ENCODE peak calls at places on chromosomes 12 and 14, in six cellular contexts. U is tibial nerve, T is body of pancreas, Q is SK-N-SH, V is thoracic aorta, L is brain microvascular endothelial cell. W is an unnamed sample. For H3K36me3, the result is how much of the 10 kb centered on the place peaks cover.

GRCh38 chr12:6970096-6970527 is 352 bp downstream of the PHB2 start:
- DNase-seq in U (no peak), T (peak), Q (no peak), V (no peak), L (no peak), W (no peak)

GRCh38 chr12:130031571-130032189 is 127.9 kb upstream of the TMEM132D start:
- DNase-seq in U (no peak), T (peak), Q (peak), V (no peak), L (peak), W (peak)

GRCh38 chr14:60349663-60350365 is 100.8 kb downstream of the PPM1A start:
- DNase-seq in U (no peak), T (peak), Q (peak), V (no peak), L (peak), W (peak)

GRCh38 chr14:100078997-100079561 is 13.9 kb downstream of the EVL start:
- DNase-seq in U (no peak), T (no peak), Q (peak), V (no peak), L (peak), W (peak)

GRCh38 chr12:91406920-91407341 is 224.3 kb upstream of the DCN start:
- DNase-seq in U (no peak), T (no peak), Q (no peak), V (no peak), L (peak), W (no peak)

GRCh38 chr12:65656904-65657351 is 167.4 kb upstream of the HMGA2 start:
- DNase-seq in U (no peak), T (no peak), Q (no peak), V (no peak), L (peak), W (no peak)

GRCh38 chr12:48810817-48811453 is 7.4 kb upstream of the CACNB3 start:
- DNase-seq in U (no peak), T (no peak), Q (no peak), V (no peak), L (peak), W (no peak)

GRCh38 chr14:30223385-30223785 is 295.7 kb upstream of the PRKD1 start:
- DNase-seq in U (peak), T (peak), Q (no peak), V (peak), L (peak), W (peak)

GRCh38 chr14:22332671-22333407 is 256.2 kb downstream of the DAD1 start:
- DNase-seq in U (no peak), T (no peak), Q (no peak), V (no peak), L (no peak), W (no peak)

GRCh38 chr12:57449375-57449774 is 5.7 kb upstream of the INHBE start:
- DNase-seq in U (no peak), T (no peak), Q (no peak), V (no peak), L (no peak), W (no peak)

GRCh38 chr12:107523760-107524558 is 161.6 kb upstream of the PWP1 start:
- DNase-seq in U (no peak), T (no peak), Q (no peak), V (no peak), L (no peak), W (no peak)

GRCh38 chr12:121132601-121133481 is at the start of gene P2RX7:
- DNase-seq in U (peak), T (peak), Q (peak), V (peak), L (peak), W (peak)

GRCh38 chr14:98408024-98408555 is 863.9 kb downstream of the BCL11B start:
- DNase-seq in U (no peak), T (no peak), Q (no peak), V (no peak), L (no peak), W (no peak)

GRCh38 chr14:53870997-53871396 is 85.6 kb downstream of the BMP4 start:
- DNase-seq in U (no peak), T (no peak), Q (no peak), V (no peak), L (no peak), W (no peak)

GRCh38 chr12:21828779-21829178 is 54.3 kb upstream of the KCNJ8 start:
- DNase-seq in U (no peak), T (peak), Q (no peak), V (no peak), L (no peak), W (no peak)

GRCh38 chr12:119659289-119659897 is 8.5 kb upstream of the PRKAB1 start:
- DNase-seq in U (no peak), T (peak), Q (peak), V (no peak), L (peak), W (peak)

GRCh38 chr12:131894981-131895639 is 688 bp downstream of the ULK1 start:
- DNase-seq in U (no peak), T (no peak), Q (peak), V (no peak), L (no peak), W (peak)

GRCh38 chr14:49962616-49963015 is 69.7 kb downstream of the ARF6 start:
- DNase-seq in U (no peak), T (no peak), Q (no peak), V (no peak), L (no peak), W (no peak)

GRCh38 chr14:91241848-91242247 is 2.7 kb downstream of the GPR68 start:
- DNase-seq in U (no peak), T (no peak), Q (no peak), V (no peak), L (no peak), W (no peak)

GRCh38 chr12:2359725-2360629 is 307.2 kb downstream of the CACNA1C start:
- DNase-seq in U (no peak), T (no peak), Q (no peak), V (no peak), L (no peak), W (no peak)

GRCh38 chr12:93256258-93256969 is 121.3 kb upstream of the NUDT4 start:
- DNase-seq in U (no peak), T (no peak), Q (no peak), V (no peak), L (no peak), W (no peak)

GRCh38 chr14:97946291-97946690 is 1149.1 kb downstream of the VRK1 start:
- DNase-seq in U (no peak), T (no peak), Q (no peak), V (no peak), L (no peak), W (no peak)

GRCh38 chr12:14403711-14404164 is 38.3 kb downstream of the ATF7IP start:
- DNase-seq in U (no peak), T (no peak), Q (peak), V (no peak), L (peak), W (peak)

GRCh38 chr14:105086833-105087307 is 21.6 kb upstream of the GPR132 start:
- DNase-seq in U (peak), T (peak), Q (peak), V (no peak), L (peak), W (peak)

GRCh38 chr14:21268612-21269251 is 510 bp downstream of the HNRNPC start:
- DNase-seq in U (no peak), T (peak), Q (no peak), V (no peak), L (peak), W (peak)

GRCh38 chr14:104998801-104999200 is 13.2 kb downstream of the CLBA1 start:
- DNase-seq in U (no peak), T (no peak), Q (no peak), V (no peak), L (no peak), W (no peak)

GRCh38 chr12:116280590-116281290 is 3.2 kb upstream of the MED13L start:
- DNase-seq in U (no peak), T (no peak), Q (no peak), V (no peak), L (no peak), W (no peak)

GRCh38 chr14:50733479-50733878 is 65.4 kb upstream of the SAV1 start:
- DNase-seq in U (no peak), T (no peak), Q (no peak), V (no peak), L (no peak), W (no peak)

GRCh38 chr12:106058256-106059182 is 80.2 kb downstream of the NUAK1 start:
- DNase-seq in U (no peak), T (no peak), Q (no peak), V (no peak), L (peak), W (no peak)

GRCh38 chr14:81408595-81408994 is 8.5 kb upstream of the STON2 start:
- DNase-seq in U (no peak), T (no peak), Q (no peak), V (no peak), L (no peak), W (no peak)

GRCh38 chr14:19974844-19975243 is 547 bp upstream of the OR4K15 start:
- DNase-seq in U (no peak), T (no peak), Q (no peak), V (no peak), L (no peak), W (no peak)

GRCh38 chr12:48973992-48974673 is 2.6 kb upstream of the WNT10B start:
- DNase-seq in U (peak), T (peak), Q (peak), V (no peak), L (peak), W (peak)

GRCh38 chr12:116236986-116237385 is 40.5 kb downstream of the MED13L start:
- DNase-seq in U (no peak), T (no peak), Q (no peak), V (no peak), L (no peak), W (peak)

GRCh38 chr12:31783996-31784645 is 55.3 kb upstream of the AMN1 start:
- DNase-seq in U (no peak), T (no peak), Q (no peak), V (no peak), L (no peak), W (no peak)

GRCh38 chr12:39505025-39505424 is 62.1 kb upstream of the KIF21A start:
- DNase-seq in U (no peak), T (no peak), Q (no peak), V (no peak), L (peak), W (no peak)

GRCh38 chr12:2691340-2692111 is 103.2 kb upstream of the FKBP4 start:
- DNase-seq in U (no peak), T (no peak), Q (no peak), V (no peak), L (no peak), W (no peak)

GRCh38 chr12:119669744-119670472 is 2.0 kb downstream of the PRKAB1 start:
- DNase-seq in U (no peak), T (peak), Q (no peak), V (no peak), L (no peak), W (no peak)

GRCh38 chr14:25757364-25757763 is 707.4 kb upstream of the STXBP6 start:
- DNase-seq in U (no peak), T (no peak), Q (no peak), V (no peak), L (no peak), W (no peak)

GRCh38 chr14:36443374-36443773 is 76.7 kb downstream of the NKX2-1 start:
- DNase-seq in U (no peak), T (no peak), Q (no peak), V (no peak), L (no peak), W (no peak)

GRCh38 chr14:103657466-103657865 is 28.5 kb downstream of the KLC1 start:
- DNase-seq in U (no peak), T (no peak), Q (no peak), V (no peak), L (peak), W (no peak)
- H3K36me3 ChIP-seq in U (under half), T (under half), Q (half or more), V (half or more), L (half or more), W (half or more)

GRCh38 chr14:103066399-103066798 is 9.1 kb upstream of the CDC42BPB start:
- DNase-seq in U (no peak), T (peak), Q (no peak), V (no peak), L (no peak), W (no peak)
- H3K36me3 ChIP-seq in U (under half), T (under half), Q (under half), V (under half), L (under half), W (under half)

GRCh38 chr12:113003631-113004030 is 25.3 kb downstream of the OAS2 start:
- DNase-seq in U (no peak), T (no peak), Q (peak), V (no peak), L (no peak), W (peak)

GRCh38 chr12:113002676-113003075 is 24.4 kb downstream of the OAS2 start:
- DNase-seq in U (no peak), T (no peak), Q (no peak), V (no peak), L (no peak), W (no peak)

GRCh38 chr12:113000433-113000832 is 22.1 kb downstream of the OAS2 start:
- DNase-seq in U (no peak), T (no peak), Q (no peak), V (no peak), L (no peak), W (no peak)

GRCh38 chr12:112998997-112999767 is 20.9 kb downstream of the OAS2 start:
- DNase-seq in U (no peak), T (no peak), Q (no peak), V (no peak), L (no peak), W (no peak)

GRCh38 chr12:113002155-113002554 is 23.8 kb downstream of the OAS2 start:
- DNase-seq in U (no peak), T (peak), Q (no peak), V (no peak), L (no peak), W (no peak)
- H3K36me3 ChIP-seq in U (under half), T (under half), Q (under half), V (under half), L (under half), W (under half)

DNA sequence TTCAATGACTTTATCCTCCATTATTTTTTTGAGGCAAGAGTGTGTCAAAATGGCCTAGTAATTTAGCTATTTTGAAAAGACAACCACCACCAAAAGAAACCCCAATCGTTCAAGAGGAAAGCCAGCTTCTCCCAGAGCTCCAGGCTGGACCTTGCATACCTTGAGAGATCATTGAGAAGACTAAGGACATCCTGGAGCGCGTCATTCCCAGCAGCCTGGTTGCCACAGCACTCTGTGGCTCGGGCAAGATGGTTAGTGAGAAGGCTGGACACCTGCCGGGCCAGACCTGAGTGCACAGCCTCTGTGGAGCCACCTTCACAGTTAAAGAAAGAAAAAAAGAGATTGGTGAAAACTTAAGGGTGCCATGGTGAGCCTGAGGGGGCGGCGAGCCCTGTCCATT is 111.4 kb downstream of the TRAFD1 start:
- DNase-seq in U (no peak), T (no peak), Q (no peak), V (no peak), L (no peak), W (no peak)
- H3K36me3 ChIP-seq in U (under half), T (under half), Q (half or more), V (under half), L (under half), W (under half)

GRCh38 chr12:102107970-102108369 is 11.9 kb downstream of the NUP37 start:
- DNase-seq in U (no peak), T (no peak), Q (no peak), V (no peak), L (no peak), W (no peak)
- H3K36me3 ChIP-seq in U (under half), T (under half), Q (half or more), V (under half), L (under half), W (half or more)